ENCODE peak calls at places on chromosomes 16 and 17, in six cellular contexts. G, X, S, J, M and L are unnamed samples.

GRCh38 chr16:89052824-89053724 is 40.6 kb upstream of the ACSF3 start:
- DNase-seq in J (no peak), M (no peak), G (no peak), S (peak; percentile 87), X (no peak), L (no peak)

GRCh38 chr17:28985950-28986713 is 19.7 kb downstream of the SEZ6 start:
- DNase-seq in G (peak; percentile 45), J (no peak), M (no peak), S (no peak), X (no peak), L (no peak)

GRCh38 chr16:78770353-78771091 is 671.1 kb downstream of the WWOX start:
- DNase-seq in J (peak; percentile 73), S (peak; percentile 76), X (peak; percentile 71), G (peak; percentile 73), M (no peak), L (no peak)

GRCh38 chr16:82935781-82936180 is 309.0 kb downstream of the CDH13 start:
- DNase-seq in J (no peak), M (no peak), G (no peak), S (no peak), X (no peak), L (no peak)

GRCh38 chr17:8479431-8479947 is 43.8 kb downstream of the NDEL1 start:
- DNase-seq in M (peak; percentile 67), X (peak; percentile 85), G (no peak), J (no peak), S (no peak), L (no peak)

GRCh38 chr17:48234922-48235321 is 127.4 kb downstream of the SNX11 start:
- DNase-seq in M (no peak), S (no peak), X (no peak), J (no peak), G (no peak), L (no peak)

GRCh38 chr16:50282010-50282538 is 15.7 kb downstream of the ADCY7 start:
- DNase-seq in J (peak; percentile 76), G (no peak), X (peak; percentile 82), M (no peak), S (no peak), L (peak; percentile 77)

GRCh38 chr17:17141860-17142552 is 64.1 kb downstream of the PLD6 start:
- DNase-seq in G (peak; percentile 70), X (peak; percentile 78), M (no peak), S (no peak), J (no peak), L (no peak)

GRCh38 chr16:21644674-21645073 is 7.7 kb downstream of the IGSF6 start:
- DNase-seq in M (no peak), S (no peak), J (no peak), X (no peak), G (no peak), L (no peak)

GRCh38 chr16:10868562-10869469 is 8.2 kb upstream of the CIITA start:
- DNase-seq in G (no peak), S (no peak), X (peak; percentile 71), J (no peak), M (no peak), L (no peak)

GRCh38 chr17:3687949-3688614 is 7.9 kb downstream of the P2RX5 start:
- DNase-seq in J (no peak), M (no peak), S (no peak), G (no peak), X (no peak), L (no peak)

GRCh38 chr17:35214631-35215273 is 20.6 kb upstream of the SLC35G3 start:
- DNase-seq in M (no peak), S (no peak), X (no peak), J (no peak), G (no peak), L (no peak)

GRCh38 chr16:84131118-84131517 is 13.9 kb downstream of the HSDL1 start:
- DNase-seq in S (no peak), X (no peak), J (no peak), M (no peak), G (no peak), L (no peak)

GRCh38 chr17:55394357-55395021 is 27.1 kb downstream of the MMD start:
- DNase-seq in G (no peak), J (no peak), S (no peak), M (no peak), X (no peak), L (no peak)

GRCh38 chr17:40545660-40546059 is 19.6 kb downstream of the CCR7 start:
- DNase-seq in M (no peak), G (no peak), J (no peak), X (peak; percentile 51), S (peak; percentile 42), L (peak; percentile 64)

GRCh38 chr16:745739-746138 is 4.9 kb upstream of the CIAO3 start:
- DNase-seq in M (no peak), J (no peak), S (no peak), X (no peak), G (peak; percentile 73), L (no peak)
- TF ChIP-seq CTCF in M (peak; percentile 31), J (no peak), S (no peak), X (no peak), G (peak; percentile 58), L (peak; percentile 67)

GRCh38 chr17:62690168-62690897 is 62.9 kb downstream of the MRC2 start:
- DNase-seq in J (no peak), X (no peak), M (no peak), G (no peak), S (no peak), L (no peak)
- TF ChIP-seq CTCF in J (no peak), X (no peak), M (peak; percentile 7), G (no peak), S (no peak), L (no peak)

GRCh38 chr17:49583226-49583625 is 7.6 kb downstream of the NXPH3 start:
- DNase-seq in J (no peak), X (no peak), S (no peak), M (no peak), G (no peak), L (no peak)

GRCh38 chr17:49587366-49588073 is 11.8 kb downstream of the NXPH3 start:
- DNase-seq in G (no peak), J (no peak), X (peak; percentile 50), S (peak; percentile 33), M (no peak), L (no peak)

GRCh38 chr17:49582789-49583188 is 7.1 kb downstream of the NXPH3 start:
- DNase-seq in G (no peak), X (no peak), S (no peak), J (no peak), M (no peak), L (no peak)

GRCh38 chr17:49583889-49584288 is 8.2 kb downstream of the NXPH3 start:
- DNase-seq in G (no peak), X (no peak), M (no peak), S (no peak), J (no peak), L (no peak)

GRCh38 chr17:49585422-49586027 is 9.9 kb downstream of the NXPH3 start:
- DNase-seq in X (peak; percentile 46), M (no peak), J (no peak), G (no peak), S (no peak), L (no peak)
- TF ChIP-seq CTCF in X (peak; percentile 11), M (peak; percentile 15), J (no peak), G (peak; percentile 32), S (no peak), L (peak; percentile 50)

GRCh38 chr16:86202267-86202666 is 303.3 kb downstream of the IRF8 start:
- DNase-seq in J (no peak), S (no peak), G (no peak), X (peak; percentile 55), M (no peak), L (no peak)

GRCh38 chr16:86202760-86203426 is 303.9 kb downstream of the IRF8 start:
- DNase-seq in G (no peak), M (no peak), J (no peak), X (no peak), S (no peak), L (no peak)

GRCh38 chr16:86205521-86206245 is 304.6 kb upstream of the FOXF1 start:
- DNase-seq in S (no peak), M (no peak), G (no peak), X (no peak), J (no peak), L (no peak)

GRCh38 chr16:86201746-86202145 is 302.8 kb downstream of the IRF8 start:
- DNase-seq in X (no peak), G (no peak), M (no peak), S (no peak), J (no peak), L (no peak)

DNA sequence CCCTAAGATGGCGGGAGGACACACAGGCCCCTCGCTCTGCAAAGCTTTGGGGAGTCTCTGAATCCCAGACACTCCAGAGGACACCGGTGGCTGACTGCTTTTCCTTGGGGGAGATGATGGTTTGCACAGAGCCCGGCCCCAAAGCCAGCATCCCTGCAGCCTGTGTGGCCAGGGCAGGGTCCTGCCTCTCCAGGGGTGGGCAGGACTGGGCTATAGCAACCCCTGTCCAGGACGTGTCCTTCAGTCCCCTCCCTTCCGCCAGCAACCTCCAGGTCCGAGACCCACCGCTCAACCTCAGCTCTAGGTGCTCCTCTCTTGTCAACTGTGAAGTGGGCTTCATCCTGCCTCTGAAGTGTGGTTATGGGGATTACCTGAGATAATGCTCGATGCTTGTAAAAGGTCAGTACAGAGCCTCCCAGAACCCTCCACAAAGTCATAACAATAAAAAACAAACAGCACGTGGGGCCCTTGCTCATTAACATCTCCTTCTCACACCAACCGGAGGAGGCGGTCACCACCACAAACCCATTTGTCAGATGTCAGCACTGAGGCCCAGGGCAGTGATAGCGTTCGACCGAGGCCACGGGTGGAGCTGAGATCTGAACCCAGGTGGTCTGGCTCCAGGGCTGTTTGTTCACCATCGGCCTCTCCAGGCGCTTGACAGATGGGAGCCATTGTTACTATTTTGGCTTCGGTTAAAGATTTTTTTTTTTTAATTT is 304.8 kb downstream of the IRF8 start:
- DNase-seq in G (no peak), J (no peak), X (no peak), M (no peak), S (no peak), L (no peak)
- TF ChIP-seq CTCF in G (no peak), J (no peak), X (no peak), M (no peak), S (no peak), L (no peak)